ENCODE peak calls at places on chromosomes 2 and 18, in eight cellular contexts. F, D, A, X, Q, R, S and C are unnamed samples.

GRCh38 chr18:42113529-42114191 is 158.6 kb downstream of the PIK3C3 start:
- DNase-seq in X (peak), F (no peak), S (no peak), Q (no peak), R (no peak), A (no peak), D (peak), C (peak)

GRCh38 chr2:15450808-15451207 is 110.3 kb downstream of the NBAS start:
- DNase-seq in A (no peak), R (no peak), Q (no peak), D (no peak), F (no peak), S (no peak), X (no peak), C (no peak)

GRCh38 chr2:57434429-57434828 is 612.2 kb upstream of the VRK2 start:
- DNase-seq in R (no peak), Q (no peak), S (no peak), X (no peak), A (no peak), D (no peak), F (no peak), C (no peak)

GRCh38 chr18:59055345-59056032 is 84.2 kb upstream of the SEC11C start:
- DNase-seq in R (no peak), X (peak), S (no peak), F (no peak), Q (no peak), D (peak), A (no peak), C (no peak)

GRCh38 chr2:238106698-238107524 is 6.8 kb downstream of the ESPNL start:
- DNase-seq in Q (no peak), F (no peak), D (no peak), A (no peak), S (no peak), R (no peak), X (peak), C (peak)

GRCh38 chr2:42117923-42118758 is 51.0 kb upstream of the EML4 start:
- DNase-seq in R (no peak), Q (no peak), D (peak), A (no peak), F (no peak), X (peak), S (peak), C (peak)

GRCh38 chr18:1361931-1362330 is 457.3 kb downstream of the ADCYAP1 start:
- DNase-seq in S (no peak), F (no peak), R (no peak), D (no peak), Q (no peak), X (no peak), A (no peak), C (peak)

GRCh38 chr18:3250237-3251107 is 2.9 kb downstream of the MYL12A start:
- DNase-seq in R (no peak), S (peak), F (no peak), X (peak), D (peak), A (no peak), Q (no peak), C (peak)

GRCh38 chr2:86615596-86615995 is 8.1 kb downstream of the RNF103 start:
- DNase-seq in A (no peak), S (no peak), Q (no peak), R (no peak), X (no peak), D (no peak), F (no peak), C (no peak)

GRCh38 chr2:2050321-2050905 is 280.7 kb downstream of the MYT1L start:
- DNase-seq in Q (no peak), R (no peak), X (no peak), S (no peak), F (no peak), D (no peak), A (no peak), C (no peak)

GRCh38 chr2:185127412-185127811 is 529.1 kb downstream of the ZNF804A start:
- DNase-seq in A (no peak), S (peak), Q (no peak), X (peak), R (no peak), F (no peak), D (peak), C (no peak)

GRCh38 chr2:191831410-191831994 is 15.4 kb downstream of the CAVIN2 start:
- DNase-seq in D (no peak), A (no peak), S (no peak), R (no peak), Q (no peak), X (no peak), F (no peak), C (no peak)

GRCh38 chr2:182946949-182947348 is 80.5 kb upstream of the FRZB start:
- DNase-seq in X (no peak), R (no peak), F (no peak), A (no peak), D (peak), Q (no peak), S (no peak), C (peak)

GRCh38 chr2:231272961-231273360 is 74.5 kb downstream of the ARMC9 start:
- DNase-seq in Q (no peak), X (no peak), A (no peak), S (no peak), R (no peak), D (no peak), F (no peak), C (no peak)

GRCh38 chr2:37566517-37566961 is 104.9 kb downstream of the CDC42EP3 start:
- DNase-seq in A (no peak), F (peak), X (peak), D (no peak), S (no peak), R (no peak), Q (no peak), C (peak)

GRCh38 chr2:35220471-35220870 is 1135.1 kb upstream of the CRIM1 start:
- DNase-seq in X (no peak), S (peak), Q (no peak), D (peak), F (no peak), R (no peak), A (no peak), C (peak)

GRCh38 chr2:10668402-10669012 is 21.3 kb downstream of the NOL10 start:
- DNase-seq in X (peak), D (peak), R (no peak), F (no peak), Q (peak), S (peak), A (no peak), C (peak)

GRCh38 chr2:46942143-46942526 is 26.5 kb upstream of the MCFD2 start:
- DNase-seq in Q (no peak), F (peak), S (peak), D (peak), A (peak), X (no peak), R (no peak), C (peak)

GRCh38 chr18:58898427-58898826 is 33.8 kb downstream of the ZNF532 start:
- DNase-seq in X (no peak), R (no peak), D (no peak), S (no peak), A (no peak), Q (no peak), F (no peak), C (no peak)